ENCODE peak calls at places on chromosome 19, in five cellular contexts. S, K, Z, G and C are unnamed samples.

GRCh38 chr19:48330012-48330681 is 4.8 kb downstream of the EMP3 start:
- DNase-seq in Z (peak; percentile 86), K (peak; percentile 92), S (peak; percentile 79), G (peak; percentile 72), C (peak; percentile 50)

GRCh38 chr19:52230685-52231084 is 38.7 kb upstream of the ZNF766 start:
- DNase-seq in Z (no peak), S (no peak), G (peak; percentile 40), K (no peak), C (no peak)

GRCh38 chr19:3338541-3339181 is 27.7 kb upstream of the NFIC start:
- DNase-seq in G (no peak), Z (no peak), S (no peak), K (no peak), C (peak; percentile 41)

GRCh38 chr19:15180451-15181390 is 20.1 kb downstream of the NOTCH3 start:
- DNase-seq in S (no peak), K (peak; percentile 93), G (peak; percentile 76), Z (peak; percentile 81), C (no peak)

GRCh38 chr19:35155441-35155840 is 906 bp downstream of the FXYD5 start:
- DNase-seq in S (no peak), G (no peak), K (no peak), Z (no peak), C (no peak)

GRCh38 chr19:13234518-13234917 is 84.3 kb downstream of the IER2 start:
- DNase-seq in Z (peak; percentile 85), G (no peak), S (no peak), K (peak; percentile 76), C (peak; percentile 10)

GRCh38 chr19:5580116-5580515 is 12.4 kb upstream of the TINCR start:
- DNase-seq in S (no peak), G (no peak), Z (no peak), K (no peak), C (no peak)

GRCh38 chr19:53183146-53183545 is 10.0 kb downstream of the ZNF665 start:
- DNase-seq in K (no peak), S (no peak), G (no peak), Z (no peak), C (no peak)

GRCh38 chr19:49475191-49475932 is 1.3 kb downstream of the FLT3LG start:
- DNase-seq in Z (no peak), G (no peak), S (no peak), K (peak; percentile 27), C (no peak)

GRCh38 chr19:58387338-58388174 is 487 bp downstream of the RPS5 start:
- DNase-seq in S (no peak), K (no peak), G (no peak), Z (no peak), C (peak; percentile 47)

GRCh38 chr19:6223461-6224307 is 56.1 kb downstream of the MLLT1 start:
- DNase-seq in G (no peak), S (no peak), Z (no peak), K (no peak), C (no peak)

GRCh38 chr19:49149652-49150105 is 5.5 kb downstream of the HRC start:
- DNase-seq in K (peak; percentile 80), S (peak; percentile 94), G (peak; percentile 40), Z (peak; percentile 88), C (peak; percentile 93)

GRCh38 chr19:15191982-15192381 is 8.8 kb downstream of the NOTCH3 start:
- DNase-seq in K (no peak), Z (no peak), S (no peak), G (no peak), C (no peak)

GRCh38 chr19:42132030-42132628 is at the start of gene POU2F2:
- DNase-seq in K (peak; percentile 60), G (no peak), S (no peak), Z (peak; percentile 69), C (peak; percentile 30)

GRCh38 chr19:17720487-17720839 is 1.2 kb downstream of the MAP1S start:
- DNase-seq in S (no peak), K (no peak), G (no peak), Z (no peak), C (no peak)

GRCh38 chr19:15587663-15588062 is 27.4 kb upstream of the CYP4F8 start:
- DNase-seq in S (no peak), Z (no peak), K (no peak), G (no peak), C (no peak)

GRCh38 chr19:2381151-2381822 is 21.2 kb downstream of the TMPRSS9 start:
- DNase-seq in Z (no peak), S (peak; percentile 21), K (no peak), G (no peak), C (peak; percentile 27)

GRCh38 chr19:2763687-2764086 is 19.4 kb downstream of the SGTA start:
- DNase-seq in G (no peak), S (no peak), K (no peak), Z (no peak), C (no peak)

GRCh38 chr19:54133312-54133956 is 4.1 kb upstream of the CNOT3 start:
- DNase-seq in S (peak; percentile 83), K (peak; percentile 92), G (no peak), Z (peak; percentile 63), C (peak; percentile 67)

GRCh38 chr19:38190061-38190460 is 34.0 kb downstream of the DPF1 start:
- DNase-seq in G (no peak), S (no peak), Z (no peak), K (no peak), C (no peak)

GRCh38 chr19:19594371-19594770 is 24.1 kb downstream of the PBX4 start:
- DNase-seq in G (no peak), K (no peak), Z (no peak), S (no peak), C (no peak)

GRCh38 chr19:50437862-50438449 is 5.3 kb downstream of the MYBPC2 start:
- DNase-seq in Z (no peak), K (no peak), S (no peak), G (no peak), C (no peak)

GRCh38 chr19:16071072-16071691 is 5.1 kb upstream of the TPM4 start:
- DNase-seq in S (no peak), Z (no peak), G (no peak), K (no peak), C (no peak)

GRCh38 chr19:58335630-58336029 is 8.8 kb downstream of the ZSCAN22 start:
- DNase-seq in G (no peak), S (no peak), K (no peak), Z (no peak), C (no peak)

GRCh38 chr19:45809643-45810159 is 5.4 kb downstream of the RSPH6A start:
- DNase-seq in G (no peak), S (no peak), Z (no peak), K (peak; percentile 72), C (peak; percentile 86)

GRCh38 chr19:13839938-13840750 is 36.8 kb upstream of the NANOS3 start:
- DNase-seq in G (peak; percentile 83), Z (no peak), S (no peak), K (peak; percentile 28), C (peak; percentile 87)

GRCh38 chr19:29708553-29709439 is 6.3 kb downstream of the C19orf12 start:
- DNase-seq in Z (no peak), G (no peak), K (no peak), S (no peak), C (peak; percentile 8)

GRCh38 chr19:41813911-41814310 is 17.5 kb downstream of the CEACAM3 start:
- DNase-seq in G (no peak), K (no peak), Z (no peak), S (no peak), C (no peak)

GRCh38 chr19:41415154-41415571 is 12.0 kb downstream of the B3GNT8 start:
- DNase-seq in Z (no peak), G (no peak), K (no peak), S (no peak), C (no peak)

GRCh38 chr19:18366027-18366435 is 19.9 kb upstream of the GDF15 start:
- DNase-seq in K (no peak), G (peak; percentile 48), Z (no peak), S (no peak), C (no peak)

GRCh38 chr19:40633207-40633606 is 32.0 kb downstream of the LTBP4 start:
- DNase-seq in Z (no peak), K (no peak), S (no peak), G (no peak), C (no peak)

GRCh38 chr19:33316521-33317284 is 14.4 kb upstream of the CEBPA start:
- DNase-seq in G (no peak), Z (no peak), S (no peak), K (no peak), C (no peak)
- H2BK12ac ChIP-seq in G (peak overlapping the region; percentile 50), Z (no peak overlapping the region), S (no peak overlapping the region), K (no peak overlapping the region), C (no peak overlapping the region)

GRCh38 chr19:44447864-44448674 is at the start of gene ZNF229:
- DNase-seq in S (peak; percentile 79), K (peak; percentile 97), Z (peak; percentile 83), G (peak; percentile 47), C (peak; percentile 94)

GRCh38 chr19:44451687-44452086 is 3.4 kb upstream of the ZNF229 start:
- DNase-seq in S (no peak), G (no peak), Z (no peak), K (no peak), C (no peak)

GRCh38 chr19:44455100-44455499 is 6.8 kb upstream of the ZNF229 start:
- DNase-seq in S (no peak), Z (no peak), G (no peak), K (no peak), C (no peak)

GRCh38 chr19:44452367-44452766 is 4.1 kb upstream of the ZNF229 start:
- DNase-seq in Z (no peak), K (no peak), S (no peak), G (no peak), C (no peak)
- H2BK12ac ChIP-seq in Z (no peak overlapping the region), K (no peak overlapping the region), S (no peak overlapping the region), G (no peak overlapping the region), C (no peak overlapping the region)

DNA sequence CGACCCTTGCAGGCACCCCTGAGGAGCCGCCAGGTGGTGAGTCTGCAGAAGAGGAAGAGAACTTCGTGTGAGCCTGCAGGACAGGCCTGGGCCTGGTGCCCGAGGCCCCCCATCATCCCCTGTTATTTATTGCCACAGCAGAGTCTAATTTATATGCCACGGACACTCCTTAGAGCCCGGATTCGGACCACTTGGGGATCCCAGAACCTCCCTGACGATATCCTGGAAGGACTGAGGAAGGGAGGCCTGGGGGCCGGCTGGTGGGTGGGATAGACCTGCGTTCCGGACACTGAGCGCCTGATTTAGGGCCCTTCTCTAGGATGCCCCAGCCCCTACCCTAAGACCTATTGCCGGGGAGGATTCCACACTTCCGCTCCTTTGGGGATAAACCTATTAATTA is 5.4 kb downstream of the FSTL3 start:
- DNase-seq in G (no peak), K (no peak), S (no peak), Z (no peak), C (no peak)
- H2BK12ac ChIP-seq in G (no peak overlapping the region), K (no peak overlapping the region), S (peak overlapping the region; percentile 95), Z (no peak overlapping the region), C (no peak overlapping the region)

DNA sequence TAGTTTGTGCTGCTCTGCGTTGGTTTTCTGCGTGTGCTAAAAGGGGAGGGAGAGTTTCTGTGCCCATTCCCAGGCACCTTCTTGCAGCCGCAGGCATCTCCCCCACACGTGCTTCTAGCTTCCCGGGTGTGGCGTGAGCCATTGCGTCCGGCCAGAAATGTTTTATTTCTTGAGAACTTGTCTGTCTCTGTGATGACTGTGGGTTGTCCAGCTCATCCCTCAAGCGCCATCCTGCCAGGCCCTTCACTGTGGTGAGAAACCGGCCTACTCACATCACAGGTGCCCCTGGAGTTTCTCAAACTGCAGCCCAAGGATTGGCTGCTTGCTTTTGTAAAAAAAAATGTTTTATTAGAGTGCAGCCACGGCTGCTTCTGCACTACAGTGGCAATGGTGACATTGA is 24.2 kb downstream of the EPN1 start:
- DNase-seq in Z (no peak), S (no peak), G (no peak), K (no peak), C (no peak)
- H2BK12ac ChIP-seq in Z (no peak overlapping the region), S (no peak overlapping the region), G (no peak overlapping the region), K (no peak overlapping the region), C (no peak overlapping the region)